ENCODE peak calls at places on chromosomes 11 and 22, in six cellular contexts. W, E, R, S, O and T are unnamed samples.
A peak's percentile ranks its signal among the peaks of the same experiment; 100 is the strongest.

GRCh38 chr11:68373810-68374501 is 61.6 kb downstream of the LRP5 start:
- DNase-seq in W (peak; percentile 29), E (no peak), R (peak; percentile 82), S (no peak), O (peak; percentile 64), T (peak; percentile 64)

GRCh38 chr11:7467652-7468051 is 17.7 kb upstream of the OLFML1 start:
- DNase-seq in W (no peak), E (no peak), R (no peak), S (no peak), O (no peak), T (no peak)

GRCh38 chr22:30182365-30182764 is 64.2 kb downstream of the LIF start:
- DNase-seq in W (no peak), E (no peak), R (no peak), S (no peak), O (no peak), T (no peak)

GRCh38 chr22:25334091-25334490 is 114.7 kb downstream of the CRYBB2 start:
- DNase-seq in W (no peak), E (no peak), R (peak; percentile 55), S (peak; percentile 1), O (no peak), T (peak; percentile 20)

GRCh38 chr11:102139081-102139498 is 28.8 kb downstream of the YAP1 start:
- DNase-seq in W (peak; percentile 90), E (peak; percentile 71), R (no peak), S (no peak), O (peak; percentile 96), T (no peak)

GRCh38 chr11:122721964-122722266 is 66.4 kb downstream of the UBASH3B start:
- DNase-seq in W (peak; percentile 94), E (no peak), R (no peak), S (no peak), O (peak; percentile 90), T (no peak)

GRCh38 chr11:43516316-43516820 is 157.6 kb downstream of the TTC17 start:
- DNase-seq in W (no peak), E (no peak), R (no peak), S (no peak), O (no peak), T (no peak)

GRCh38 chr11:44223261-44223660 is 86.7 kb downstream of the ALX4 start:
- DNase-seq in W (peak; percentile 28), E (no peak), R (no peak), S (no peak), O (peak; percentile 85), T (no peak)

GRCh38 chr22:47090591-47091240 is 328.3 kb downstream of the TBC1D22A start:
- DNase-seq in W (peak; percentile 28), E (no peak), R (no peak), S (peak; percentile 72), O (peak; percentile 65), T (no peak)

GRCh38 chr22:49608660-49609059 is 219.0 kb downstream of the BRD1 start:
- DNase-seq in W (no peak), E (no peak), R (no peak), S (no peak), O (no peak), T (no peak)

GRCh38 chr11:130801287-130802146 is 114.8 kb downstream of the SNX19 start:
- DNase-seq in W (peak; percentile 67), E (no peak), R (no peak), S (no peak), O (peak; percentile 96), T (no peak)

GRCh38 chr11:83063073-83063754 is 8.5 kb downstream of the RAB30 start:
- DNase-seq in W (peak; percentile 81), E (peak; percentile 25), R (no peak), S (no peak), O (peak; percentile 67), T (no peak)

GRCh38 chr11:102171101-102171500 is 60.9 kb downstream of the YAP1 start:
- DNase-seq in W (peak; percentile 74), E (no peak), R (no peak), S (no peak), O (peak; percentile 79), T (no peak)